ENCODE peak calls at places on chromosomes 2 and 18, in four cellular contexts. One of them, this sample, is unnamed.
A peak's percentile ranks its signal among the peaks of the same experiment; 100 is the strongest.

GRCh38 chr2:60119778-60120177 is 433.7 kb downstream of the BCL11A start:
- DNase-seq in K562: no peak
- DNase-seq in H7: no peak
- DNase-seq in posterior cingulate gyrus: no peak
- DNase-seq in this sample: no peak

GRCh38 chr2:15640291-15640711 is 48.6 kb downstream of the DDX1 start:
- DNase-seq in K562: peak; percentile 35
- DNase-seq in H7: no peak
- DNase-seq in posterior cingulate gyrus: no peak
- DNase-seq in this sample: no peak

GRCh38 chr2:175187378-175187777 is 5.9 kb upstream of the ATP5MC3 start:
- DNase-seq in K562: no peak
- DNase-seq in H7: peak; percentile 32
- DNase-seq in posterior cingulate gyrus: no peak
- DNase-seq in this sample: no peak

GRCh38 chr2:11797846-11798245 is 51.4 kb downstream of the LPIN1 start:
- DNase-seq in K562: no peak
- DNase-seq in H7: no peak
- DNase-seq in posterior cingulate gyrus: no peak
- DNase-seq in this sample: no peak

GRCh38 chr2:62304429-62305417 is 108.8 kb downstream of the B3GNT2 start:
- DNase-seq in K562: peak; percentile 70
- DNase-seq in H7: peak; percentile 41
- DNase-seq in posterior cingulate gyrus: no peak
- DNase-seq in this sample: no peak

GRCh38 chr2:84301717-84302116 is 157.4 kb downstream of the SUCLG1 start:
- DNase-seq in K562: no peak
- DNase-seq in H7: no peak
- DNase-seq in posterior cingulate gyrus: no peak
- DNase-seq in this sample: no peak

GRCh38 chr18:12088096-12088495 is 5.5 kb upstream of the ANKRD62 start:
- DNase-seq in K562: no peak
- DNase-seq in H7: no peak
- DNase-seq in posterior cingulate gyrus: no peak
- DNase-seq in this sample: no peak

GRCh38 chr2:46847726-46848421 is 67.7 kb downstream of the MCFD2 start:
- DNase-seq in K562: no peak
- DNase-seq in H7: no peak
- DNase-seq in posterior cingulate gyrus: no peak
- DNase-seq in this sample: no peak

GRCh38 chr2:240873805-240874714 is 5.4 kb downstream of the AGXT start:
- DNase-seq in K562: no peak
- DNase-seq in H7: peak; percentile 83
- DNase-seq in posterior cingulate gyrus: peak; percentile 3
- DNase-seq in this sample: peak; percentile 36

GRCh38 chr2:5938566-5938896 is 246.3 kb downstream of the SOX11 start:
- DNase-seq in K562: no peak
- DNase-seq in H7: peak; percentile 56
- DNase-seq in posterior cingulate gyrus: no peak
- DNase-seq in this sample: peak; percentile 27

GRCh38 chr2:109180786-109181185 is 51.8 kb downstream of the SH3RF3 start:
- DNase-seq in K562: no peak
- DNase-seq in H7: no peak
- DNase-seq in posterior cingulate gyrus: no peak
- DNase-seq in this sample: no peak

GRCh38 chr18:75267643-75268184 is 57.1 kb downstream of the TSHZ1 start:
- DNase-seq in K562: no peak
- DNase-seq in H7: no peak
- DNase-seq in posterior cingulate gyrus: no peak
- DNase-seq in this sample: no peak

GRCh38 chr2:44804406-44805235 is 136.9 kb upstream of the SIX3 start:
- DNase-seq in K562: no peak
- DNase-seq in H7: peak; percentile 18
- DNase-seq in posterior cingulate gyrus: no peak
- DNase-seq in this sample: no peak

GRCh38 chr2:9112079-9112721 is 94.4 kb upstream of the ASAP2 start:
- DNase-seq in K562: peak; percentile 76
- DNase-seq in H7: no peak
- DNase-seq in posterior cingulate gyrus: peak; percentile 69
- DNase-seq in this sample: no peak

GRCh38 chr2:217289909-217290283 is 430.0 kb upstream of the TNP1 start:
- DNase-seq in K562: no peak
- DNase-seq in H7: peak; percentile 17
- DNase-seq in posterior cingulate gyrus: no peak
- DNase-seq in this sample: peak; percentile 29

GRCh38 chr2:54657664-54658083 is 65.8 kb upstream of the EML6 start:
- DNase-seq in K562: peak; percentile 62
- DNase-seq in H7: peak; percentile 75
- DNase-seq in posterior cingulate gyrus: peak; percentile 48
- DNase-seq in this sample: peak; percentile 69

GRCh38 chr2:181153886-181154285 is 173.5 kb downstream of the UBE2E3 start:
- DNase-seq in K562: no peak
- DNase-seq in H7: no peak
- DNase-seq in posterior cingulate gyrus: no peak
- DNase-seq in this sample: no peak

GRCh38 chr2:134491796-134492441 is 226.9 kb downstream of the TMEM163 start:
- DNase-seq in K562: no peak
- DNase-seq in H7: no peak
- DNase-seq in posterior cingulate gyrus: no peak
- DNase-seq in this sample: no peak